ENCODE peak calls at places on chromosomes 2 and 18, in ten cellular contexts. D, I, R, E, U, O, X, Q, H and C are unnamed samples.

GRCh38 chr2:96608459-96609455 is 29.4 kb downstream of the KANSL3 start:
- DNase-seq in D (no peak), I (no peak), R (no peak), E (no peak), U (no peak), O (no peak), X (no peak), Q (peak), H (no peak), C (no peak)

GRCh38 chr2:120395221-120395620 is 49.3 kb downstream of the INHBB start:
- DNase-seq in D (no peak), I (no peak), R (no peak), E (no peak), U (no peak), O (no peak), X (peak), Q (no peak), H (no peak), C (peak)

GRCh38 chr2:210546424-210547223 is 9.8 kb upstream of the CPS1 start:
- DNase-seq in D (no peak), I (peak), R (peak), E (no peak), U (no peak), O (no peak), X (no peak), Q (no peak), H (no peak), C (peak)

GRCh38 chr2:19900536-19901200 is 1.1 kb downstream of the TTC32 start:
- DNase-seq in D (no peak), I (no peak), R (no peak), E (no peak), U (no peak), O (no peak), X (no peak), Q (peak), H (peak), C (no peak)

GRCh38 chr2:1886405-1886992 is 142.2 kb upstream of the PXDN start:
- DNase-seq in D (no peak), I (no peak), R (peak), E (no peak), U (peak), O (no peak), X (no peak), Q (peak), H (peak), C (peak)

GRCh38 chr2:29628882-29629281 is 292.5 kb downstream of the ALK start:
- DNase-seq in D (no peak), I (no peak), R (no peak), E (no peak), U (no peak), O (peak), X (no peak), Q (no peak), H (no peak), C (no peak)

GRCh38 chr2:207472343-207473202 is 57.2 kb upstream of the CREB1 start:
- DNase-seq in D (no peak), I (no peak), R (no peak), E (no peak), U (no peak), O (no peak), X (no peak), Q (no peak), H (no peak), C (no peak)

GRCh38 chr2:56540901-56541300 is 357.1 kb downstream of the CCDC85A start:
- DNase-seq in D (no peak), I (no peak), R (no peak), E (no peak), U (no peak), O (no peak), X (no peak), Q (no peak), H (no peak), C (no peak)

GRCh38 chr2:168490015-168490874 is 34.2 kb downstream of the CERS6 start:
- DNase-seq in D (no peak), I (no peak), R (no peak), E (no peak), U (peak), O (no peak), X (no peak), Q (peak), H (peak), C (no peak)

GRCh38 chr2:234770081-234770506 is 181.7 kb upstream of the SH3BP4 start:
- DNase-seq in D (no peak), I (no peak), R (peak), E (peak), U (no peak), O (no peak), X (no peak), Q (no peak), H (no peak), C (no peak)

GRCh38 chr2:136255648-136256461 is 137.9 kb upstream of the CXCR4 start:
- DNase-seq in D (no peak), I (no peak), R (no peak), E (no peak), U (no peak), O (no peak), X (no peak), Q (peak), H (no peak), C (no peak)

GRCh38 chr2:88350641-88351601 is 101.6 kb downstream of the FOXI3 start:
- DNase-seq in D (no peak), I (peak), R (peak), E (no peak), U (peak), O (no peak), X (peak), Q (peak), H (peak), C (peak)

GRCh38 chr18:62856294-62856693 is 141.0 kb downstream of the PHLPP1 start:
- DNase-seq in D (no peak), I (no peak), R (no peak), E (no peak), U (no peak), O (no peak), X (no peak), Q (no peak), H (no peak), C (no peak)

GRCh38 chr2:36456227-36456788 is 100.7 kb downstream of the CRIM1 start:
- DNase-seq in D (no peak), I (peak), R (peak), E (no peak), U (no peak), O (no peak), X (peak), Q (no peak), H (no peak), C (no peak)

GRCh38 chr18:41643427-41643826 is 311.6 kb upstream of the PIK3C3 start:
- DNase-seq in D (no peak), I (no peak), R (no peak), E (no peak), U (no peak), O (no peak), X (no peak), Q (no peak), H (no peak), C (no peak)

GRCh38 chr18:4847066-4847465 is 350.0 kb downstream of the AKAIN1 start:
- DNase-seq in D (no peak), I (no peak), R (no peak), E (no peak), U (no peak), O (peak), X (no peak), Q (no peak), H (no peak), C (no peak)

GRCh38 chr18:62897153-62897552 is 181.8 kb downstream of the PHLPP1 start:
- DNase-seq in D (no peak), I (no peak), R (no peak), E (no peak), U (no peak), O (no peak), X (no peak), Q (no peak), H (peak), C (no peak)

GRCh38 chr2:54918647-54919280 is 131.5 kb downstream of the RTN4 start:
- DNase-seq in D (no peak), I (no peak), R (no peak), E (no peak), U (no peak), O (no peak), X (no peak), Q (no peak), H (no peak), C (no peak)

GRCh38 chr2:62992561-62992960 is 58.1 kb upstream of the OTX1 start:
- DNase-seq in D (no peak), I (no peak), R (no peak), E (no peak), U (no peak), O (no peak), X (no peak), Q (no peak), H (no peak), C (no peak)

GRCh38 chr2:143435112-143435511 is 305.9 kb downstream of the ARHGAP15 start:
- DNase-seq in D (no peak), I (no peak), R (no peak), E (no peak), U (no peak), O (no peak), X (no peak), Q (no peak), H (no peak), C (no peak)

GRCh38 chr18:28584726-28585125 is 407.8 kb upstream of the CDH2 start:
- DNase-seq in D (peak), I (no peak), R (no peak), E (no peak), U (no peak), O (no peak), X (no peak), Q (no peak), H (no peak), C (no peak)